ENCODE peak calls at places on chromosomes 11 and 22, in four cellular contexts. One of them, this sample, is unnamed.

GRCh38 chr22:45932066-45932465 is 44.9 kb downstream of the WNT7B start:
- DNase-seq in neural crest cell: no peak
- DNase-seq in hypothalamus: no peak
- DNase-seq in AML-193: no peak
- DNase-seq in this sample: no peak

GRCh38 chr11:56783448-56784041 is 35.0 kb upstream of the OR9G4 start:
- DNase-seq in hypothalamus: no peak
- DNase-seq in AML-193: peak
- DNase-seq in neural crest cell: peak
- DNase-seq in this sample: no peak

GRCh38 chr11:35919244-35919643 is 24.6 kb upstream of the LDLRAD3 start:
- DNase-seq in AML-193: no peak
- DNase-seq in hypothalamus: peak
- DNase-seq in neural crest cell: no peak
- DNase-seq in this sample: no peak

GRCh38 chr22:27419473-27419872 is 382.1 kb downstream of the MN1 start:
- DNase-seq in AML-193: no peak
- DNase-seq in hypothalamus: no peak
- DNase-seq in neural crest cell: no peak
- DNase-seq in this sample: no peak

GRCh38 chr22:29314537-29315285 is 786 bp downstream of the RASL10A start:
- DNase-seq in AML-193: no peak
- DNase-seq in neural crest cell: no peak
- DNase-seq in hypothalamus: no peak
- DNase-seq in this sample: no peak

GRCh38 chr11:59263225-59263894 is 50.6 kb upstream of the MPEG1 start:
- DNase-seq in neural crest cell: no peak
- DNase-seq in AML-193: no peak
- DNase-seq in hypothalamus: no peak
- DNase-seq in this sample: no peak

GRCh38 chr11:74702383-74703007 is 28.7 kb downstream of the CHRDL2 start:
- DNase-seq in hypothalamus: peak
- DNase-seq in neural crest cell: peak
- DNase-seq in AML-193: peak
- DNase-seq in this sample: peak

GRCh38 chr11:86292912-86293606 is 9.0 kb upstream of the HIKESHI start:
- DNase-seq in neural crest cell: no peak
- DNase-seq in hypothalamus: no peak
- DNase-seq in AML-193: no peak
- DNase-seq in this sample: no peak

GRCh38 chr11:1928038-1928890 is 8.8 kb downstream of the TNNT3 start:
- DNase-seq in neural crest cell: no peak
- DNase-seq in hypothalamus: no peak
- DNase-seq in AML-193: no peak
- DNase-seq in this sample: no peak

GRCh38 chr11:43130616-43131015 is 181.2 kb upstream of the API5 start:
- DNase-seq in neural crest cell: no peak
- DNase-seq in hypothalamus: peak
- DNase-seq in AML-193: no peak
- DNase-seq in this sample: no peak

GRCh38 chr22:19429950-19430889 is 1.3 kb downstream of the HIRA start:
- DNase-seq in AML-193: peak
- DNase-seq in neural crest cell: no peak
- DNase-seq in hypothalamus: no peak
- DNase-seq in this sample: no peak

GRCh38 chr11:34447044-34447443 is 8.3 kb downstream of the CAT start:
- DNase-seq in neural crest cell: no peak
- DNase-seq in hypothalamus: no peak
- DNase-seq in AML-193: no peak
- DNase-seq in this sample: no peak

GRCh38 chr22:30266445-30267381 is at the start of gene OSM:
- DNase-seq in AML-193: peak
- DNase-seq in neural crest cell: no peak
- DNase-seq in hypothalamus: no peak
- DNase-seq in this sample: no peak

GRCh38 chr11:132051704-132052103 is 681.3 kb downstream of the NTM start:
- DNase-seq in neural crest cell: no peak
- DNase-seq in AML-193: no peak
- DNase-seq in hypothalamus: no peak
- DNase-seq in this sample: no peak

GRCh38 chr22:24407884-24408283 is 19.5 kb upstream of the ADORA2A start:
- DNase-seq in hypothalamus: no peak
- DNase-seq in AML-193: no peak
- DNase-seq in neural crest cell: no peak
- DNase-seq in this sample: no peak

GRCh38 chr22:27668828-27669797 is 132.4 kb downstream of the MN1 start:
- DNase-seq in AML-193: no peak
- DNase-seq in neural crest cell: no peak
- DNase-seq in hypothalamus: no peak
- DNase-seq in this sample: peak

GRCh38 chr11:9001736-9002135 is 2.1 kb downstream of the NRIP3 start:
- DNase-seq in AML-193: peak
- DNase-seq in neural crest cell: no peak
- DNase-seq in hypothalamus: no peak
- DNase-seq in this sample: no peak

GRCh38 chr11:112157274-112157766 is 6.6 kb downstream of the IL18 start:
- DNase-seq in AML-193: peak
- DNase-seq in neural crest cell: no peak
- DNase-seq in hypothalamus: no peak
- DNase-seq in this sample: no peak

GRCh38 chr11:450809-451451 is 851 bp downstream of the PTDSS2 start:
- DNase-seq in neural crest cell: peak
- DNase-seq in hypothalamus: peak
- DNase-seq in AML-193: peak
- DNase-seq in this sample: no peak